ENCODE peak calls at places on chromosomes 6 and 20, in ten cellular contexts. C is transverse colon, D is H1, U is stomach, I is HepG2, Z is breast epithelium, E is K562, S is Panc1, K is GM23338, Y is esophagus muscularis mucosa. B is an unnamed sample.
A peak's percentile ranks its signal among the peaks of the same experiment; 100 is the strongest.

GRCh38 chr20:40564997-40565680 is 123.9 kb downstream of the MAFB start:
- DNase-seq in C (no peak), D (no peak), U (no peak), I (no peak), Z (no peak), E (no peak), S (no peak), K (no peak), Y (no peak), B (no peak)

GRCh38 chr6:16238057-16238657 is at the start of gene GMPR:
- DNase-seq in C (peak; percentile 82), D (no peak), U (peak; percentile 88), I (no peak), Z (peak; percentile 50), E (peak; percentile 96), S (no peak), K (peak; percentile 45), Y (no peak), B (peak; percentile 90)

GRCh38 chr6:103215835-103216234 is 1643.9 kb downstream of the HACE1 start:
- DNase-seq in C (no peak), D (no peak), U (no peak), I (no peak), Z (no peak), E (no peak), S (no peak), K (no peak), Y (no peak), B (no peak)

GRCh38 chr20:46992640-46993035 is 98.0 kb downstream of the EYA2 start:
- DNase-seq in C (no peak), D (no peak), U (no peak), I (no peak), Z (no peak), E (no peak), S (no peak), K (peak; percentile 50), Y (no peak), B (no peak)

GRCh38 chr6:4853782-4854511 is 77.7 kb downstream of the CDYL start:
- DNase-seq in C (no peak), D (no peak), U (no peak), I (peak; percentile 73), Z (no peak), E (no peak), S (no peak), K (no peak), Y (no peak), B (no peak)

GRCh38 chr6:37612475-37612874 is 85.2 kb downstream of the MDGA1 start:
- DNase-seq in C (no peak), D (no peak), U (no peak), I (no peak), Z (no peak), E (no peak), S (no peak), K (no peak), Y (no peak), B (peak; percentile 22)

GRCh38 chr6:87029711-87030314 is 65.1 kb downstream of the CGA start:
- DNase-seq in C (no peak), D (no peak), U (no peak), I (peak; percentile 16), Z (no peak), E (peak; percentile 52), S (peak; percentile 24), K (peak; percentile 28), Y (no peak), B (no peak)

GRCh38 chr20:57450419-57450818 is 59.2 kb downstream of the RBM38 start:
- DNase-seq in C (peak; percentile 52), D (no peak), U (peak; percentile 51), I (no peak), Z (no peak), E (peak; percentile 39), S (no peak), K (no peak), Y (no peak), B (peak; percentile 83)

GRCh38 chr6:155404937-155405336 is 50.7 kb downstream of the NOX3 start:
- DNase-seq in C (no peak), D (no peak), U (no peak), I (no peak), Z (no peak), E (no peak), S (no peak), K (no peak), Y (no peak), B (no peak)

GRCh38 chr20:52244702-52245101 is 53.1 kb upstream of the ZFP64 start:
- DNase-seq in C (no peak), D (no peak), U (no peak), I (no peak), Z (no peak), E (no peak), S (no peak), K (no peak), Y (peak; percentile 64), B (no peak)

DNA sequence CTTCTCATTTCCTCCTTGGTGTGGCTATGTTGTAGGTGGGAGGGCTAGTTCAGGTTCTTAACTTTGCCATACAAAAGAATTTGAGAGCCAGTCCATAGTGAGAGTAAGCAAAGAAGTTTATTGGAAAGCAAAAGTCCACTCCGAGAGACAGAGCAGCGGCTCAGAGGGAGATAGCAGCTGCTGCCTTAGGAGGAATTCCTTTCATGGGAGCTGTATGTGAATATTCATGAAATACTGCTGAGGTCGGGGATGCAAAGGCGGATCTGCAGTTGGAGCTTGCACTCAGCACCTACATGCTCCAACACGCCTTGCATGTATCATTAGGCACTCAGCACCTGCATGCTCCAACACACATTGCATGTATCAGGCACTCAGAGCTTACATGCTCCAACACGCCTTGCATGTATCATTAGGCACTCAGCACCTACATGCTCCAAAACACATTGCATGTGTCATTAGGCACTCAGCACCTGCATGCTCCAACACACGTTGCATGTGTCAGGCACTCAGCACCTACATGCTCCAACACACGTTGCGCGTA is 54.9 kb downstream of the CDH4 start:
- DNase-seq in C (no peak), D (no peak), U (no peak), I (no peak), Z (no peak), E (no peak), S (no peak), K (peak; percentile 54), Y (no peak), B (no peak)
- TF ChIP-seq POLR2AphosphoS5 in C (no peak), D (no peak), U (no peak), I (no peak), Z (no peak), E (no peak), S (no peak), K (no peak), Y (no peak), B (no peak)

GRCh38 chr6:152404936-152405595 is 232.1 kb downstream of the SYNE1 start:
- DNase-seq in C (no peak), D (no peak), U (no peak), I (no peak), Z (no peak), E (no peak), S (no peak), K (no peak), Y (no peak), B (no peak)
- H3K27ac ChIP-seq in C (no peak overlapping the region), D (no peak overlapping the region), U (no peak overlapping the region), I (no peak overlapping the region), Z (no peak overlapping the region), E (no peak overlapping the region), S (no peak overlapping the region), K (no peak overlapping the region), Y (no peak overlapping the region), B (no peak overlapping the region)

GRCh38 chr6:42316390-42316970 is 98.8 kb upstream of the MRPS10 start:
- DNase-seq in C (peak; percentile 35), D (peak; percentile 15), U (no peak), I (no peak), Z (no peak), E (no peak), S (peak; percentile 61), K (peak; percentile 44), Y (no peak), B (no peak)

GRCh38 chr6:42316981-42317380 is 99.3 kb upstream of the MRPS10 start:
- DNase-seq in C (no peak), D (no peak), U (no peak), I (no peak), Z (no peak), E (no peak), S (no peak), K (no peak), Y (no peak), B (no peak)

GRCh38 chr6:42320762-42321161 is 103.1 kb upstream of the MRPS10 start:
- DNase-seq in C (no peak), D (no peak), U (no peak), I (no peak), Z (no peak), E (no peak), S (no peak), K (no peak), Y (no peak), B (no peak)

GRCh38 chr6:42315991-42316378 is 98.3 kb upstream of the MRPS10 start:
- DNase-seq in C (peak; percentile 18), D (peak; percentile 34), U (no peak), I (peak; percentile 48), Z (no peak), E (no peak), S (peak; percentile 96), K (peak; percentile 43), Y (no peak), B (no peak)

GRCh38 chr6:42318485-42318884 is 100.8 kb upstream of the MRPS10 start:
- DNase-seq in C (no peak), D (no peak), U (no peak), I (no peak), Z (no peak), E (no peak), S (no peak), K (no peak), Y (no peak), B (no peak)
- H3K4me1 ChIP-seq in C (peaks cover 11% of the 10 kb centered on the region), D (peaks cover 5% of the 10 kb centered on the region), U (peaks cover 12% of the 10 kb centered on the region), I (peaks cover 13% of the 10 kb centered on the region), Z (no peaks in the 10 kb centered on the region), E (no peaks in the 10 kb centered on the region), S (peaks cover 60% of the 10 kb centered on the region), K (peaks cover 37% of the 10 kb centered on the region), Y (peaks cover 19% of the 10 kb centered on the region), B (peaks cover 11% of the 10 kb centered on the region)

DNA sequence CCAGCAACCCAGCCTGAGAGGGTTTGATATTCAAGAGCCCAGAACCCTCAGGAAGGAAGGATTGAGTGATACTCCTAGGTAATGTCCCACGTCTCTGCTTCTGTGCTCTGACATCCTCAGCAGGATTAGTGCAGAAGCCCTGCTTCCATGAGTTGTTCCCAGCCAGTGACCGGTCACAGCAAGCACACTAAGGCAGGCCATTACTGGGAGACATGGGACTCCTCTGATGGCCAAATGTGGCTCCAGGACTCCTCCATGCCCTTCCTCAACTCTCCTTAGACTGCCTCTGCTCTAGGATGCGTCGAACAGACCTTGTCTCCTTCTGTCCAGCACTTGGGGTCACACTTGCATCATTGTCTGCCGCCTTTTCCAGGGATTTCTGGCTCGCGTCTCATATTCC is 7.6 kb downstream of the HLA-A start:
- DNase-seq in C (no peak), D (no peak), U (no peak), I (no peak), Z (no peak), E (no peak), S (no peak), K (no peak), Y (no peak), B (no peak)
- TF ChIP-seq POLR2AphosphoS5 in C (no peak), D (no peak), U (no peak), I (no peak), Z (no peak), E (no peak), S (no peak), K (no peak), Y (no peak), B (no peak)

DNA sequence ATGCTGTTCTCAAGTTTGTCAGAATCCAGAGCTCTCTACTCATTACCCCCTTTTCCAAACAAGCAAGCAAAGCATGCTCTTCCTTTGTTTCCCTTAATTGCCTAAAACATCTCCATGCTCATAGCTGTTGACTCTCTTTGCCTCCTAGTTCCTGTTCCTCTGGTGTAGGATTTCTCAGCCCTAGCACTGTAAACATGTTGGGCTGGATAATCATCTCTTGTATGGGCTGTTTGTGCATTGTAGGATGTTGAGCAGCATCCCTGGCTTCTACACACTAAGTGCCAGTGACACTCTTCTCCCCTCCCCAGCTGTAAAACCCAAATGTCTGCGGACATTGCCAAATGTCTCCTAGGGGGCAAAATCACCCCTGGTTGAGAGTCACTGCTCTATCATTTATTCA is 14.0 kb downstream of the PPARD start:
- DNase-seq in C (no peak), D (no peak), U (no peak), I (no peak), Z (no peak), E (no peak), S (no peak), K (no peak), Y (no peak), B (no peak)
- H3K27ac ChIP-seq in C (no peak overlapping the region), D (no peak overlapping the region), U (no peak overlapping the region), I (no peak overlapping the region), Z (no peak overlapping the region), E (no peak overlapping the region), S (no peak overlapping the region), K (no peak overlapping the region), Y (no peak overlapping the region), B (peak overlapping the region; percentile 4)

B was measured in sigmoid colon.